ENCODE peak calls at places on chromosomes 11 and 22, in five cellular contexts. Q is stromal cell of bone marrow, Z is body of pancreas, V is activated T-cell treated with anti-CD3 and anti-CD28 coated beads for 48 hours, I is upper lobe of left lung. W is an unnamed sample.

GRCh38 chr22:39215430-39216142 is 29.2 kb downstream of the PDGFB start:
- DNase-seq in Q (no peak), Z (no peak), V (no peak), I (peak), W (no peak)

GRCh38 chr11:25910090-25910489 is 421.8 kb upstream of the ANO3 start:
- DNase-seq in Q (no peak), Z (no peak), V (no peak), I (no peak), W (no peak)

GRCh38 chr11:72224587-72225410 is at the start of gene INPPL1:
- DNase-seq in Q (no peak), Z (peak), V (no peak), I (peak), W (no peak)

GRCh38 chr22:45349916-45350315 is 40.2 kb downstream of the FAM118A start:
- DNase-seq in Q (no peak), Z (no peak), V (no peak), I (no peak), W (no peak)

GRCh38 chr11:113789675-113790320 is 10.2 kb downstream of the CLDN25 start:
- DNase-seq in Q (no peak), Z (no peak), V (no peak), I (no peak), W (no peak)

GRCh38 chr11:8049084-8049483 is 31.9 kb upstream of the TUB start:
- DNase-seq in Q (no peak), Z (no peak), V (no peak), I (no peak), W (no peak)

GRCh38 chr11:129998905-129999304 is 3.7 kb downstream of the PRDM10 start:
- DNase-seq in Q (no peak), Z (no peak), V (no peak), I (no peak), W (no peak)

GRCh38 chr11:30568933-30569332 is 17.2 kb downstream of the MPPED2 start:
- DNase-seq in Q (no peak), Z (no peak), V (no peak), I (no peak), W (no peak)

GRCh38 chr11:6646631-6647281 is 8.9 kb downstream of the DCHS1 start:
- DNase-seq in Q (no peak), Z (no peak), V (no peak), I (no peak), W (no peak)

GRCh38 chr22:37126383-37126782 is 16.9 kb upstream of the TMPRSS6 start:
- DNase-seq in Q (no peak), Z (no peak), V (no peak), I (no peak), W (no peak)

GRCh38 chr11:62545437-62546243 is 966 bp downstream of the AHNAK start:
- DNase-seq in Q (peak), Z (peak), V (no peak), I (peak), W (no peak)

GRCh38 chr11:115623021-115623451 is 118.8 kb upstream of the CADM1 start:
- DNase-seq in Q (peak), Z (peak), V (no peak), I (peak), W (no peak)

GRCh38 chr22:45683680-45684079 is 12.0 kb downstream of the ATXN10 start:
- DNase-seq in Q (no peak), Z (no peak), V (no peak), I (no peak), W (no peak)

GRCh38 chr22:20016734-20017621 is at the start of gene ARVCF:
- DNase-seq in Q (peak), Z (peak), V (peak), I (peak), W (peak)

GRCh38 chr11:20161230-20161918 is 1.1 kb upstream of the DBX1 start:
- DNase-seq in Q (no peak), Z (no peak), V (no peak), I (no peak), W (peak)

GRCh38 chr11:129945377-129945776 is 50.0 kb upstream of the NFRKB start:
- DNase-seq in Q (no peak), Z (no peak), V (no peak), I (no peak), W (no peak)

GRCh38 chr22:47192106-47192650 is 429.7 kb downstream of the TBC1D22A start:
- DNase-seq in Q (no peak), Z (no peak), V (no peak), I (peak), W (no peak)

GRCh38 chr22:29426476-29426875 is 11.9 kb upstream of the RFPL1 start:
- DNase-seq in Q (no peak), Z (no peak), V (no peak), I (no peak), W (no peak)

GRCh38 chr11:83706581-83706980 is 420.4 kb upstream of the CCDC90B start:
- DNase-seq in Q (no peak), Z (peak), V (no peak), I (no peak), W (no peak)

GRCh38 chr11:71458146-71459070 is 5.4 kb downstream of the NADSYN1 start:
- DNase-seq in Q (no peak), Z (no peak), V (no peak), I (no peak), W (no peak)

GRCh38 chr11:37506516-37506915 is 908.5 kb upstream of the RAG2 start:
- DNase-seq in Q (no peak), Z (no peak), V (no peak), I (no peak), W (no peak)

GRCh38 chr11:65488273-65489058 is 10.4 kb upstream of the MALAT1 start:
- DNase-seq in Q (peak), Z (no peak), V (no peak), I (no peak), W (peak)

GRCh38 chr22:44231229-44231628 is 50.5 kb downstream of the PARVG start:
- DNase-seq in Q (no peak), Z (no peak), V (no peak), I (no peak), W (no peak)

GRCh38 chr22:38699784-38700183 is 959 bp downstream of the JOSD1 start:
- DNase-seq in Q (no peak), Z (no peak), V (no peak), I (no peak), W (no peak)

GRCh38 chr11:9203715-9204311 is 61.3 kb downstream of the DENND5A start:
- DNase-seq in Q (no peak), Z (no peak), V (no peak), I (no peak), W (no peak)

GRCh38 chr11:10902756-10903155 is 44.9 kb upstream of the ZBED5 start:
- DNase-seq in Q (no peak), Z (no peak), V (no peak), I (no peak), W (no peak)

GRCh38 chr11:107183963-107184362 is 165.7 kb upstream of the GUCY1A2 start:
- DNase-seq in Q (no peak), Z (no peak), V (no peak), I (no peak), W (no peak)

GRCh38 chr22:22817468-22818201 is 70.0 kb upstream of the IGLL5 start:
- DNase-seq in Q (no peak), Z (no peak), V (no peak), I (no peak), W (no peak)

W was measured in DMS79.